ENCODE peak calls at places on chromosomes 12 and 14, in eight cellular contexts. J is thoracic aorta, W is PC-9, I is kidney epithelial cell, E is fibroblast of lung, P is lung, O is pancreas, S is heart left ventricle. Y is an unnamed sample. For H3K36me3, the result is how much of the 10 kb centered on the place peaks cover.

GRCh38 chr12:15532364-15532977 is 210.2 kb downstream of the PTPRO start:
- DNase-seq in P (no peak), J (no peak), O (no peak), S (no peak), I (peak), W (no peak), E (peak), Y (no peak)

GRCh38 chr14:38851109-38851508 is 251.9 kb downstream of the SEC23A start:
- DNase-seq in E (no peak), W (no peak), I (no peak), S (no peak), P (no peak), O (no peak), J (no peak), Y (no peak)

GRCh38 chr12:112349440-112349839 is 32.8 kb downstream of the HECTD4 start:
- DNase-seq in S (no peak), J (no peak), O (no peak), I (no peak), W (no peak), E (no peak), P (no peak), Y (no peak)

GRCh38 chr12:11711675-11712327 is 62.3 kb downstream of the ETV6 start:
- DNase-seq in P (no peak), S (no peak), O (no peak), W (no peak), E (peak), I (no peak), J (no peak), Y (no peak)

GRCh38 chr14:75156111-75156510 is 20.3 kb downstream of the TMED10 start:
- DNase-seq in P (no peak), W (no peak), E (no peak), O (no peak), J (no peak), I (no peak), S (no peak), Y (no peak)

GRCh38 chr14:24329736-24330135 is 5.1 kb downstream of the ADCY4 start:
- DNase-seq in P (peak), S (peak), W (no peak), E (no peak), O (no peak), I (no peak), J (no peak), Y (no peak)

GRCh38 chr12:5176058-5176457 is 132.4 kb downstream of the KCNA5 start:
- DNase-seq in O (no peak), I (no peak), J (no peak), S (no peak), P (no peak), E (no peak), W (no peak), Y (no peak)

GRCh38 chr12:96711364-96711763 is 195.7 kb upstream of the NEDD1 start:
- DNase-seq in I (peak), J (no peak), O (no peak), W (no peak), E (peak), S (no peak), P (no peak), Y (no peak)

GRCh38 chr12:132133952-132134652 is 10.0 kb downstream of the DDX51 start:
- DNase-seq in P (no peak), S (no peak), O (no peak), I (no peak), W (no peak), J (no peak), E (no peak), Y (no peak)

GRCh38 chr12:50087995-50088394 is 2.9 kb downstream of the SMARCD1 start:
- DNase-seq in P (no peak), W (no peak), I (no peak), J (no peak), E (peak), O (no peak), S (no peak), Y (no peak)

GRCh38 chr14:98953544-98954346 is 318.3 kb downstream of the BCL11B start:
- DNase-seq in S (no peak), P (peak), I (no peak), J (peak), E (peak), O (no peak), W (no peak), Y (no peak)

GRCh38 chr14:72535485-72535884 is 358.4 kb downstream of the DPF3 start:
- DNase-seq in W (no peak), O (no peak), S (no peak), E (no peak), J (no peak), I (no peak), P (no peak), Y (no peak)

GRCh38 chr12:108633534-108634224 is at the start of gene SELPLG:
- DNase-seq in W (no peak), S (peak), P (peak), E (no peak), I (no peak), O (peak), J (no peak), Y (no peak)

GRCh38 chr12:133181238-133181959 is at the start of gene ZNF268:
- DNase-seq in O (peak), J (peak), I (peak), E (peak), P (peak), S (peak), W (peak), Y (peak)

GRCh38 chr12:28506271-28506670 is 316.0 kb downstream of the CCDC91 start:
- DNase-seq in O (no peak), I (no peak), W (no peak), E (peak), J (no peak), P (no peak), S (no peak), Y (no peak)

GRCh38 chr12:58833844-58834243 is 86.5 kb downstream of the LRIG3 start:
- DNase-seq in O (no peak), J (no peak), P (no peak), S (no peak), W (no peak), E (no peak), I (no peak), Y (no peak)

GRCh38 chr12:31322651-31323248 is 3.2 kb downstream of the SINHCAF start:
- DNase-seq in W (peak), O (no peak), P (no peak), S (no peak), J (no peak), I (no peak), E (peak), Y (no peak)

GRCh38 chr12:31324845-31325523 is 966 bp downstream of the SINHCAF start:
- DNase-seq in J (peak), I (no peak), P (peak), S (peak), O (peak), W (no peak), E (peak), Y (no peak)

GRCh38 chr12:31323466-31324115 is 2.4 kb downstream of the SINHCAF start:
- DNase-seq in I (no peak), O (no peak), S (no peak), J (no peak), P (no peak), E (no peak), W (no peak), Y (no peak)

GRCh38 chr12:31325524-31325875 is 450 bp downstream of the SINHCAF start:
- DNase-seq in W (no peak), J (peak), I (no peak), E (no peak), O (peak), P (peak), S (no peak), Y (no peak)

DNA sequence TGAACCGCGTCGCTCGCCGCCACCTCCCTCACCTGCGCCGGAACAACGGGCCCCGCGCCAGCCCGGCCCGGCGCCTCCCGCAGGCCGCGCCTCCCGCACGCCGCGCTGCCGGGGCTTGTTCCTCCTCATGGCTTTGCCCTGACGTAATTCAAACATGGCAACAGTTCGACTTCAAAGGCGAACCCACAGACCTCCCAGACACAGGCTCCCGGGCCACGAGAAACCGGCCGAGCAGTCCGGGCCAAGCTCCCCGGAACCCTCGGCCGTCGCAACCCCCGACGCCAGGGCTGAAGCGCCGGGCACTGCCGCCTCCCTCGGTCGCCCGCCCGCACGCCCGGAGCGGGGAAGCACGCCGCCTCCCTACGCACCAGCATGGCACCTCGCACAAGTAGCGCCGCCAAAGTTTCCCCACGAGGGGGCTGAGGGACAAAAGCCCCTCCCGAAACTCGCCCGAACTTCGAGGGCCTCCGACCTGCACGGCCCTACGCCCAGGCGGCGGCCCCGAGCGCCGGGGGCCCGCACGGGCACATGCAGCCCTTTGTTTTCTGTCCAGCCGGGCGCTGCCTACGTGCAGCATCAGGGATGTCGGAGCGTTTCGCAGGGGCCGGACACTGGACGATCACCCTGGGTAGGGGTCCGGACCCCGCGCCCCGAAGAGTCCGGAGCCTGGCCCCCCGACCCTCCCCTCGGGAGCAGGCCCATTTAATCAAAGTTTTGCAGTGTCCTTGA is 1.7 kb downstream of the SINHCAF start:
- DNase-seq in J (peak), S (peak), P (peak), W (peak), E (peak), O (peak), I (no peak), Y (no peak)
- TF ChIP-seq CTCF in J (no peak), S (no peak), P (no peak), W (no peak), E (no peak), O (no peak), I (no peak), Y (no peak)

DNA sequence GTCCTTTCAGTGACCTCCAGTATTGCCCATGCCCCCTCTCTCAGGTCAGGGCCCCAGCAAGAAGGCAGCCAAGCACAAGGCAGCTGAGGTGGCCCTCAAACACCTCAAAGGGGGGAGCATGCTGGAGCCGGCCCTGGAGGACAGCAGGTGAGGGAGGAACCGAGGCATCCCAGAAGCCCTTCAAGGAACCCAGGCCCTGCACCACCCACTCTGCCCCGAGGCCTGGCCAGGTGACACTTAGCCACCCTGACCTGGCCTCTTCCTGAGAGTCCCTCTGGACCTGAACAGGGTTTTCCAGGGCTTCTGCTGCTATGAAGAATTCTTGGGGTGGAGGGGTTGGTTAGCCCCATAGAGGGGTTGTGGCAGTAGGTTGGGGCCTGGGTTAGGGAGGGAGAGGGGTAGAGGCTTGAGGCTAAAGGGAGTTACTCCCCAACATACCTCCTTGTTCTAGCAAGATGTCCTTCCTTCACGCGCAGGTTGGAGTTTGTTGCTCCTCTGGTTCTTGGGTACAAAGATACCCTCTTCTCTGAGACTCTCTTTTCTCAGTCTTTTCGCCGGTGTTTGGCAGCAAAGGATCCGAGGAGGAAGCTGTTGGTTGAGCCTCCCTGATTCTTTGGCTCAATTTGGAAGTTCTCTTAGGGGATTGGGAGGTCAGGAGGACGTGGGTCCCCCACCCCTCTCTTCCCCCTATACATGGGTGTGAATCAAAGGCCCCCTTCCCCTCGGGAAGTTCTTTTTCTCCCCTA is 2.1 kb downstream of the TARBP2 start:
- DNase-seq in I (no peak), P (no peak), W (no peak), O (no peak), S (no peak), J (no peak), E (no peak), Y (no peak)
- H3K36me3 ChIP-seq in I (under half), P (under half), W (under half), O (under half), S (under half), J (under half), E (under half), Y (under half)

GRCh38 chr14:53979141-53979673 is 22.6 kb upstream of the BMP4 start:
- DNase-seq in O (no peak), P (no peak), J (no peak), E (peak), S (no peak), W (peak), I (no peak), Y (no peak)

GRCh38 chr14:53979747-53980642 is 23.4 kb upstream of the BMP4 start:
- DNase-seq in E (peak), I (no peak), O (no peak), P (no peak), S (peak), W (peak), J (no peak), Y (peak)

GRCh38 chr14:53982546-53982945 is 25.9 kb upstream of the BMP4 start:
- DNase-seq in O (no peak), I (no peak), J (no peak), E (no peak), P (no peak), W (no peak), S (no peak), Y (no peak)

GRCh38 chr14:53975444-53975843 is 18.8 kb upstream of the BMP4 start:
- DNase-seq in I (no peak), O (no peak), W (no peak), S (no peak), P (no peak), E (no peak), J (no peak), Y (no peak)

GRCh38 chr14:53978194-53978593 is 21.6 kb upstream of the BMP4 start:
- DNase-seq in J (no peak), E (no peak), W (no peak), O (no peak), S (no peak), P (no peak), I (no peak), Y (no peak)
- H3K4me3 ChIP-seq in J (no peak), E (no peak), W (no peak), O (no peak), S (no peak), P (no peak), I (no peak), Y (no peak)

GRCh38 chr12:111328138-111328537 is 40.8 kb downstream of the PHETA1 start:
- DNase-seq in O (no peak), J (no peak), P (no peak), W (no peak), I (no peak), S (no peak), E (no peak), Y (no peak)

GRCh38 chr12:111327474-111327873 is 41.4 kb downstream of the PHETA1 start:
- DNase-seq in E (no peak), P (no peak), I (no peak), S (no peak), W (no peak), J (no peak), O (no peak), Y (no peak)

GRCh38 chr12:111335811-111336210 is 33.1 kb downstream of the PHETA1 start:
- DNase-seq in S (no peak), J (no peak), P (no peak), I (no peak), E (no peak), W (no peak), O (no peak), Y (no peak)

GRCh38 chr12:111334393-111334915 is 34.4 kb downstream of the PHETA1 start:
- DNase-seq in E (no peak), W (no peak), O (no peak), P (no peak), I (no peak), J (no peak), S (no peak), Y (no peak)

GRCh38 chr12:111330800-111331752 is 37.8 kb downstream of the PHETA1 start:
- DNase-seq in S (no peak), P (no peak), O (no peak), J (no peak), W (no peak), I (peak), E (peak), Y (peak)
- TF ChIP-seq CTCF in S (peak), P (no peak), O (no peak), J (peak), W (peak), I (peak), E (peak), Y (peak)

DNA sequence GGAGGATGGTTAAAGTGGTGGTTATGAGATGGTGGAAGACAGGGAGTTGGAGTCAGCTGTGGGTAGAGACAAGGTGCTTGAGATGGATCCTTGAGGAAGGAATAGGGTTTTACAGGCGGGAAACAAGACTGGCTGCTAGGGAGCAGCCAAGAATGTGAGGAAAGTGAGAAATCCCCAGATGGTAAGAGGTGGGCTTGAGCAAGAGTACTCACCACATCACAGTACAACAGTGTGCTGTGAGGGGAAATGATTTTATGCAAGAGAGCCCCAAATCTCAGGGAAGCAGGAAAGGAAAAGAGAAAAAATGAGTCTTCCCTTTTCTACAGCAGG is 7.4 kb downstream of the ATN1 start:
- DNase-seq in S (no peak), O (no peak), J (no peak), P (no peak), W (no peak), E (no peak), I (no peak), Y (no peak)
- H3K36me3 ChIP-seq in S (under half), O (under half), J (under half), P (under half), W (under half), E (under half), I (under half), Y (under half)

DNA sequence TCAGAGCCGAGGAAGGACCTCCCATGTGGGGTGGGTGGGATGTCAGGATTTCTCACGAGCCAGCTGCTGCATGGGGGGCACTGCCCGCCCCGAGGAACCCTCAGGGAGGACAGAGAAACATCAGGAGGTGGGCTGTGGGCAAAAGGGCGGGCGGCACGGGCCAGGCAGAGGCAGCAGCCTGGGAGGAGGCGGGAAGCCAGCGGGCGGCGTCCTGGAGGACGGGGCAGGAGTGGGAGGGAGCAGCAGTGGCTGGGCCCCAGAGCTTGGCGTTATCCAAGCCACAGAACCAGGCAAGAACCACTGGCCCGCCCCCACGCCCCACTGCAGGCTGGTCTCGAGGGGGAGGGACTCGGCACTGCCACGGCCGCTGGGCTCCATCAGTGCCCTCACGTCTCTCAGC is 2.4 kb downstream of the C14orf180 start:
- DNase-seq in J (no peak), O (no peak), S (peak), E (no peak), P (no peak), I (no peak), W (no peak), Y (no peak)
- H3K4me3 ChIP-seq in J (peak), O (no peak), S (peak), E (no peak), P (no peak), I (no peak), W (no peak), Y (no peak)